ENCODE peak calls at places on chromosome X, in five cellular contexts. One of them, this sample, is unnamed. For H3K4me1, the result is how much of the 10 kb centered on the place peaks cover.

GRCh38 chrX:50180073-50180940 is 20.5 kb downstream of the AKAP4 start:
- DNase-seq in esophagus squamous epithelium: no peak
- DNase-seq in ovary: no peak
- DNase-seq in heart left ventricle: no peak
- DNase-seq in IMR-90: no peak
- DNase-seq in this sample: no peak

GRCh38 chrX:17590892-17591740 is 146.2 kb upstream of the SCML1 start:
- DNase-seq in esophagus squamous epithelium: no peak
- DNase-seq in ovary: peak
- DNase-seq in heart left ventricle: peak
- DNase-seq in IMR-90: peak
- DNase-seq in this sample: peak

GRCh38 chrX:123169247-123169901 is 14.7 kb upstream of the GRIA3 start:
- DNase-seq in esophagus squamous epithelium: no peak
- DNase-seq in ovary: no peak
- DNase-seq in heart left ventricle: no peak
- DNase-seq in IMR-90: no peak
- DNase-seq in this sample: no peak

GRCh38 chrX:146863566-146863965 is 49.0 kb upstream of the CXorf51A start:
- DNase-seq in esophagus squamous epithelium: no peak
- DNase-seq in ovary: no peak
- DNase-seq in heart left ventricle: no peak
- DNase-seq in IMR-90: peak
- DNase-seq in this sample: no peak

GRCh38 chrX:70331161-70331560 is 41.3 kb downstream of the KIF4A start:
- DNase-seq in esophagus squamous epithelium: no peak
- DNase-seq in ovary: no peak
- DNase-seq in heart left ventricle: no peak
- DNase-seq in IMR-90: peak
- DNase-seq in this sample: no peak

GRCh38 chrX:151982217-151982616 is 7.7 kb upstream of the GABRE start:
- DNase-seq in esophagus squamous epithelium: no peak
- DNase-seq in ovary: no peak
- DNase-seq in heart left ventricle: no peak
- DNase-seq in IMR-90: peak
- DNase-seq in this sample: no peak

GRCh38 chrX:1012678-1013300 is 199.7 kb downstream of the CRLF2 start:
- DNase-seq in esophagus squamous epithelium: no peak
- DNase-seq in ovary: no peak
- DNase-seq in heart left ventricle: no peak
- DNase-seq in IMR-90: no peak
- DNase-seq in this sample: no peak

GRCh38 chrX:30580641-30581040 is 3.1 kb upstream of the TASL start:
- DNase-seq in esophagus squamous epithelium: no peak
- DNase-seq in ovary: no peak
- DNase-seq in heart left ventricle: no peak
- DNase-seq in IMR-90: no peak
- DNase-seq in this sample: no peak

GRCh38 chrX:85994228-85994627 is 53.1 kb downstream of the CHM start:
- DNase-seq in esophagus squamous epithelium: no peak
- DNase-seq in ovary: no peak
- DNase-seq in heart left ventricle: no peak
- DNase-seq in IMR-90: no peak
- DNase-seq in this sample: no peak

GRCh38 chrX:16258936-16259335 is 91.7 kb downstream of the MAGEB17 start:
- DNase-seq in esophagus squamous epithelium: no peak
- DNase-seq in ovary: no peak
- DNase-seq in heart left ventricle: no peak
- DNase-seq in IMR-90: peak
- DNase-seq in this sample: no peak

GRCh38 chrX:17564689-17565409 is 172.4 kb upstream of the SCML1 start:
- DNase-seq in esophagus squamous epithelium: no peak
- DNase-seq in ovary: no peak
- DNase-seq in heart left ventricle: no peak
- DNase-seq in IMR-90: no peak
- DNase-seq in this sample: peak

GRCh38 chrX:106263817-106264216 is 95.7 kb downstream of the PWWP3B start:
- DNase-seq in esophagus squamous epithelium: no peak
- DNase-seq in ovary: no peak
- DNase-seq in heart left ventricle: no peak
- DNase-seq in IMR-90: no peak
- DNase-seq in this sample: no peak

GRCh38 chrX:84199688-84200087 is 11.7 kb upstream of the RPS6KA6 start:
- DNase-seq in esophagus squamous epithelium: no peak
- DNase-seq in ovary: no peak
- DNase-seq in heart left ventricle: no peak
- DNase-seq in IMR-90: no peak
- DNase-seq in this sample: no peak

GRCh38 chrX:10548681-10549080 is 71.7 kb downstream of the MID1 start:
- DNase-seq in esophagus squamous epithelium: no peak
- DNase-seq in ovary: no peak
- DNase-seq in heart left ventricle: no peak
- DNase-seq in IMR-90: no peak
- DNase-seq in this sample: no peak

GRCh38 chrX:103666202-103667107 is 20.0 kb downstream of the MORF4L2 start:
- DNase-seq in esophagus squamous epithelium: no peak
- DNase-seq in ovary: no peak
- DNase-seq in heart left ventricle: no peak
- DNase-seq in IMR-90: peak
- DNase-seq in this sample: no peak

GRCh38 chrX:72110051-72110926 is 21.4 kb downstream of the RTL5 start:
- DNase-seq in esophagus squamous epithelium: no peak
- DNase-seq in ovary: no peak
- DNase-seq in heart left ventricle: no peak
- DNase-seq in IMR-90: no peak
- DNase-seq in this sample: no peak

GRCh38 chrX:17397074-17397473 is 22.1 kb downstream of the NHS start:
- DNase-seq in esophagus squamous epithelium: no peak
- DNase-seq in ovary: no peak
- DNase-seq in heart left ventricle: no peak
- DNase-seq in IMR-90: peak
- DNase-seq in this sample: no peak

GRCh38 chrX:131895002-131895401 is 128.1 kb upstream of the STK26 start:
- DNase-seq in esophagus squamous epithelium: no peak
- DNase-seq in ovary: no peak
- DNase-seq in heart left ventricle: no peak
- DNase-seq in IMR-90: peak
- DNase-seq in this sample: no peak

GRCh38 chrX:112857478-112857878 is 16.8 kb upstream of the AMOT start:
- DNase-seq in esophagus squamous epithelium: no peak
- DNase-seq in ovary: no peak
- DNase-seq in heart left ventricle: no peak
- DNase-seq in IMR-90: no peak
- DNase-seq in this sample: no peak

GRCh38 chrX:120743266-120743665 is 113.4 kb upstream of the C1GALT1C1 start:
- DNase-seq in esophagus squamous epithelium: no peak
- DNase-seq in ovary: no peak
- DNase-seq in heart left ventricle: no peak
- DNase-seq in IMR-90: no peak
- DNase-seq in this sample: no peak

GRCh38 chrX:134603806-134604700 is 54.2 kb downstream of the PLAC1 start:
- DNase-seq in esophagus squamous epithelium: no peak
- DNase-seq in ovary: peak
- DNase-seq in heart left ventricle: no peak
- DNase-seq in IMR-90: peak
- DNase-seq in this sample: peak

GRCh38 chrX:151488677-151489076 is 74.8 kb upstream of the PASD1 start:
- DNase-seq in esophagus squamous epithelium: no peak
- DNase-seq in ovary: no peak
- DNase-seq in heart left ventricle: no peak
- DNase-seq in IMR-90: no peak
- DNase-seq in this sample: peak

GRCh38 chrX:26254436-26254835 is 38.5 kb downstream of the MAGEB5 start:
- DNase-seq in esophagus squamous epithelium: no peak
- DNase-seq in ovary: no peak
- DNase-seq in heart left ventricle: no peak
- DNase-seq in IMR-90: no peak
- DNase-seq in this sample: no peak

GRCh38 chrX:37076983-37077382 is 68.8 kb downstream of the FAM47C start:
- DNase-seq in esophagus squamous epithelium: no peak
- DNase-seq in ovary: no peak
- DNase-seq in heart left ventricle: no peak
- DNase-seq in IMR-90: no peak
- DNase-seq in this sample: no peak

GRCh38 chrX:97452283-97452682 is 568.6 kb downstream of the RPA4 start:
- DNase-seq in esophagus squamous epithelium: no peak
- DNase-seq in ovary: no peak
- DNase-seq in heart left ventricle: no peak
- DNase-seq in IMR-90: no peak
- DNase-seq in this sample: no peak

GRCh38 chrX:137565921-137566745 is at the start of gene ZIC3:
- DNase-seq in esophagus squamous epithelium: no peak
- DNase-seq in ovary: no peak
- DNase-seq in heart left ventricle: peak
- DNase-seq in IMR-90: no peak
- DNase-seq in this sample: peak

GRCh38 chrX:104195013-104195412 is 28.8 kb downstream of the FAM199X start:
- DNase-seq in esophagus squamous epithelium: no peak
- DNase-seq in ovary: no peak
- DNase-seq in heart left ventricle: no peak
- DNase-seq in IMR-90: no peak
- DNase-seq in this sample: no peak

GRCh38 chrX:40827331-40827730 is 92.0 kb upstream of the MED14 start:
- DNase-seq in esophagus squamous epithelium: no peak
- DNase-seq in ovary: no peak
- DNase-seq in heart left ventricle: no peak
- DNase-seq in IMR-90: no peak
- DNase-seq in this sample: no peak

GRCh38 chrX:131752493-131753198 is 208.8 kb downstream of the OR13H1 start:
- DNase-seq in esophagus squamous epithelium: peak
- DNase-seq in ovary: peak
- DNase-seq in heart left ventricle: peak
- DNase-seq in IMR-90: peak
- DNase-seq in this sample: no peak

DNA sequence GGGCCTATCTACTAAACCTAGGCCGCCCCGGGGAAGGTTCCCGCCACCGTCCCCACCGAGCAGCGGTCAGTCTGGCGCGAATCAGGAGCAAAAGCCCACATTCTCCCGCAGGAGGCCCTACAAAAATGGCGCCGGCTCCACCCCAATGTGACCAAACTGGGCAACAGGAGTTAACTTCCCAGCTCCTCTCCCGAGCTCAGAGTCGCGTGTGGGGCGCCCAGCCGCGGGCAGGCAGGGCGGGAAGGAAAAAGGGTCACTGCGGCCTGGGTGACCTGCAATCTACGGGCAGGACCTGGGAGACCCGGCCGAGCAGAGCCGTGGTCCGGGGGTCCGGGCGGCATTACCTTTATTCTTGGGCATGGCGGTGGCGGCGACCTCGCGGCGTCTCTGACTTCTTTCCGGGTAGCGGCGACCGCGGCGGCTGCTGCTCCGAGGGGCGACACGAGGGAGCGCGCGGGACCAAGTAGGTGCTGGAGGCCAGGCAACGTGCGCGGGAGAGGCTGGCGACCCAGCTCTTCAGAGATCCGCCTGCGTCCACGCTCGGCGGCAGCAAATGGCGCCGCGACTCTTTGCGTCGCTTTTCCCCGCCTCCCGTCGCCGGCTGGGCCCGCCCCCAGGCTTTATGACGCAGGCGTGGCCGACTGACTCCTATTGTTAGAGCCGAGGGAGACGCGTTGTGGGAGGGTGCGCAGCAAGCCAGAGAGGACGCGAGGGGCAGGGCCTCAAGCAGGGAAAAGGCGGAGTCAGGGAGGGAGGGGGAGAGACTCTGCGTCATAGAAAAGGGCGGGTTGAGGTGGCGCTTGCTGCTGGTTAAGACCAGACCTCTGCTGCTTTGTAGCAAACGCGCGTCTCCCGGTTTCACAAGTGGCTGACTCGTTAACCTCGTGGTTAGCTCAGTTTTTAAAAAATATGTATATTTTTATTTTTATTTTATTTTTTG is at the start of gene EIF1AX:
- DNase-seq in esophagus squamous epithelium: peak
- DNase-seq in ovary: peak
- DNase-seq in heart left ventricle: peak
- DNase-seq in IMR-90: peak
- DNase-seq in this sample: peak
- H3K27ac ChIP-seq in esophagus squamous epithelium: peak
- H3K27ac ChIP-seq in ovary: peak
- H3K27ac ChIP-seq in heart left ventricle: peak
- H3K27ac ChIP-seq in IMR-90: peak
- H3K27ac ChIP-seq in this sample: peak

GRCh38 chrX:74546984-74547383 is 67.4 kb downstream of the RLIM start:
- DNase-seq in esophagus squamous epithelium: no peak
- DNase-seq in ovary: no peak
- DNase-seq in heart left ventricle: no peak
- DNase-seq in IMR-90: no peak
- DNase-seq in this sample: no peak
- TF ChIP-seq POLR2A in esophagus squamous epithelium: no peak
- TF ChIP-seq POLR2A in ovary: no peak
- TF ChIP-seq POLR2A in heart left ventricle: no peak
- TF ChIP-seq POLR2A in IMR-90: no peak
- TF ChIP-seq POLR2A in this sample: no peak

DNA sequence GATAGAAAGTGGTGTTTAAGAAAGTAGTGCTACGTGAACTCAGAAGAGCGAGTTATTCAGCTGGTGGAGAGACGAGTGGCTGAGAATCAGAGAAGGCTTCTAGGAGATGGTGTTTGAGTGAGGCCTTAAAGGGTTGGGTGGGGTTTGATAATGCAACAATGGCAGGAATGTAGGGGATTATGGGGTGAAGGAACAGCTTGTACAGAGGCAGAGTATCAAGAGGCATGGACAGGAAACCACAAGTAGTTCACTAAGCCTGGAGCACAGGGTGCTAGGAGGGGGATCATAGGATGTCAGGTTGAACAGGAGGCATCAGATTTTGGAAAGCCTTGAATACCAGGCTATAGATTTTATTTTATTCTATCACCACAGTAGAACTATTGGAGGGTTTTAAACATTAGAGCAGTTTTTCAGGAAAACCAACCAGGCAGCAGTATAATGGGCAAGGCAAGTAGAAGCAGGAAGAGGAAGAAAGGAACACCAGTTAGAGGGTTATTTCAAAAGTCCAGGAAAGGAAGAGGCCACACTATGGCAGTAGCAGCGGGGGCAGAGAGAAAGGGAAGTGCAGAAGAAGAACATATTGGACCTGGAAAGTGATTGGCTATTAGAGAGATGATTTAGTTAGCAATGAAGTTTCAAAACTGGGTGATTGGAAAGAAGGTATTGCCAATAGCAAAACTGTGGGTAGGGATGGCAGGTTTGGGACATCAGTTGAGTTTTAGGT is 99.2 kb downstream of the DOCK11 start:
- DNase-seq in esophagus squamous epithelium: no peak
- DNase-seq in ovary: no peak
- DNase-seq in heart left ventricle: no peak
- DNase-seq in IMR-90: no peak
- DNase-seq in this sample: no peak
- H3K4me1 ChIP-seq in esophagus squamous epithelium: under half
- H3K4me1 ChIP-seq in ovary: under half
- H3K4me1 ChIP-seq in heart left ventricle: under half
- H3K4me1 ChIP-seq in IMR-90: under half
- H3K4me1 ChIP-seq in this sample: under half

DNA sequence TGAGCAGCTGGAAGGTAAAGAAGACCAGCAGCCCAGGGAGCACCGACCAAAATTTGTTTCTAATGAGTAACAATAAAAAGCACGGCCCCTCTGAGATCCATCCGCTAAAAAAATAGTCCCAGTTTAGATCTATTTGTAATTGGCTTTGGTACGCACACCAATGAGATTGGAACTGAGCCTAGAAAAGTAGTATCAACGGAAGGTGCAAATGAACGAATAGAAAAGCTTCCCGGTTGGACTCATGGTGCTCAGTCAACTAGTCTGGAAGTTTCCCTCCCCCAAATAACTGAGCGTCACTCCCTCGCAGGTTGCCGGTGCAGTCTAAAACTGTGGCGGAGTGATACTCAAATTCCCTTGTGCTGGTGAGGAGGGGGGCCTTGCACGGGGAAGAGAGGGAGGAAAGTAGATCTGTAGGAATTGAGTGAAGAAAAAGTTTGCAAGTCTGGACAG is at the start of gene COL4A5:
- DNase-seq in esophagus squamous epithelium: no peak
- DNase-seq in ovary: peak
- DNase-seq in heart left ventricle: peak
- DNase-seq in IMR-90: peak
- DNase-seq in this sample: peak
- H3K27ac ChIP-seq in esophagus squamous epithelium: peak
- H3K27ac ChIP-seq in ovary: peak
- H3K27ac ChIP-seq in heart left ventricle: peak
- H3K27ac ChIP-seq in IMR-90: peak
- H3K27ac ChIP-seq in this sample: no peak

This sample was measured in adrenal gland.